ENCODE peak calls at places on chromosomes 5 and 9, in eight cellular contexts. One of them, this sample, is unnamed.

GRCh38 chr5:82346376-82347212 is 68.4 kb upstream of the RPS23 start:
- DNase-seq in kidney epithelial cell: no peak
- DNase-seq in coronary artery: no peak
- DNase-seq in GM03348: no peak
- DNase-seq in mucosa of gallbladder: no peak
- DNase-seq in B cell: no peak
- DNase-seq in non-pigmented ciliary epithelial cell: no peak
- DNase-seq in T-helper 2 cell: no peak
- DNase-seq in this sample: no peak

GRCh38 chr9:83906144-83906543 is 15.1 kb downstream of the KIF27 start:
- DNase-seq in kidney epithelial cell: no peak
- DNase-seq in coronary artery: no peak
- DNase-seq in GM03348: no peak
- DNase-seq in mucosa of gallbladder: no peak
- DNase-seq in B cell: no peak
- DNase-seq in non-pigmented ciliary epithelial cell: no peak
- DNase-seq in T-helper 2 cell: no peak
- DNase-seq in this sample: no peak

GRCh38 chr9:123654647-123655637 is 275.0 kb downstream of the DENND1A start:
- DNase-seq in kidney epithelial cell: no peak
- DNase-seq in coronary artery: no peak
- DNase-seq in GM03348: no peak
- DNase-seq in mucosa of gallbladder: no peak
- DNase-seq in B cell: no peak
- DNase-seq in non-pigmented ciliary epithelial cell: no peak
- DNase-seq in T-helper 2 cell: no peak
- DNase-seq in this sample: no peak

GRCh38 chr5:43268188-43268820 is 44.9 kb downstream of the HMGCS1 start:
- DNase-seq in kidney epithelial cell: no peak
- DNase-seq in coronary artery: no peak
- DNase-seq in GM03348: no peak
- DNase-seq in mucosa of gallbladder: no peak
- DNase-seq in B cell: no peak
- DNase-seq in non-pigmented ciliary epithelial cell: no peak
- DNase-seq in T-helper 2 cell: no peak
- DNase-seq in this sample: peak

GRCh38 chr5:139688088-139688702 is 40.0 kb downstream of the CXXC5 start:
- DNase-seq in kidney epithelial cell: no peak
- DNase-seq in coronary artery: no peak
- DNase-seq in GM03348: no peak
- DNase-seq in mucosa of gallbladder: no peak
- DNase-seq in B cell: no peak
- DNase-seq in non-pigmented ciliary epithelial cell: no peak
- DNase-seq in T-helper 2 cell: no peak
- DNase-seq in this sample: no peak

GRCh38 chr5:88555658-88556057 is 287.0 kb upstream of the TMEM161B start:
- DNase-seq in kidney epithelial cell: no peak
- DNase-seq in coronary artery: no peak
- DNase-seq in GM03348: no peak
- DNase-seq in mucosa of gallbladder: no peak
- DNase-seq in B cell: no peak
- DNase-seq in non-pigmented ciliary epithelial cell: no peak
- DNase-seq in T-helper 2 cell: no peak
- DNase-seq in this sample: no peak

GRCh38 chr9:70921126-70921525 is 200.3 kb downstream of the TRPM3 start:
- DNase-seq in kidney epithelial cell: no peak
- DNase-seq in coronary artery: no peak
- DNase-seq in GM03348: no peak
- DNase-seq in mucosa of gallbladder: no peak
- DNase-seq in B cell: no peak
- DNase-seq in non-pigmented ciliary epithelial cell: peak
- DNase-seq in T-helper 2 cell: no peak
- DNase-seq in this sample: no peak

GRCh38 chr5:115179959-115180709 is 10.4 kb upstream of the TRIM36 start:
- DNase-seq in kidney epithelial cell: no peak
- DNase-seq in coronary artery: no peak
- DNase-seq in GM03348: peak
- DNase-seq in mucosa of gallbladder: no peak
- DNase-seq in B cell: no peak
- DNase-seq in non-pigmented ciliary epithelial cell: no peak
- DNase-seq in T-helper 2 cell: no peak
- DNase-seq in this sample: peak

GRCh38 chr5:177982956-177983355 is 13.1 kb downstream of the PROP1 start:
- DNase-seq in kidney epithelial cell: no peak
- DNase-seq in coronary artery: no peak
- DNase-seq in GM03348: no peak
- DNase-seq in mucosa of gallbladder: no peak
- DNase-seq in B cell: no peak
- DNase-seq in non-pigmented ciliary epithelial cell: no peak
- DNase-seq in T-helper 2 cell: no peak
- DNase-seq in this sample: no peak

GRCh38 chr5:59342181-59342580 is 551.3 kb downstream of the PDE4D start:
- DNase-seq in kidney epithelial cell: no peak
- DNase-seq in coronary artery: no peak
- DNase-seq in GM03348: no peak
- DNase-seq in mucosa of gallbladder: no peak
- DNase-seq in B cell: no peak
- DNase-seq in non-pigmented ciliary epithelial cell: peak
- DNase-seq in T-helper 2 cell: no peak
- DNase-seq in this sample: no peak